ENCODE peak calls at places on chromosomes 16 and 17, in five cellular contexts. I, G, K, O and X are unnamed samples.

GRCh38 chr16:14669776-14670175 is 24.3 kb downstream of the PLA2G10 start:
- DNase-seq in I (peak; percentile 38), G (no peak), K (no peak), O (peak; percentile 27), X (no peak)

GRCh38 chr16:25217119-25217511 is 368 bp downstream of the AQP8 start:
- DNase-seq in I (no peak), G (no peak), K (no peak), O (peak; percentile 14), X (no peak)

GRCh38 chr17:20966869-20967268 is 75.9 kb downstream of the USP22 start:
- DNase-seq in I (no peak), G (no peak), K (no peak), O (no peak), X (no peak)

GRCh38 chr17:52885882-52886281 is 727.4 kb upstream of the CA10 start:
- DNase-seq in I (no peak), G (no peak), K (no peak), O (no peak), X (no peak)

GRCh38 chr16:89176717-89177116 is 5.2 kb downstream of the CDH15 start:
- DNase-seq in I (no peak), G (no peak), K (no peak), O (no peak), X (no peak)

GRCh38 chr17:27535178-27535928 is 79.1 kb downstream of the KSR1 start:
- DNase-seq in I (peak; percentile 15), G (no peak), K (no peak), O (no peak), X (no peak)

GRCh38 chr17:2449486-2449885 is 48.6 kb upstream of the MNT start:
- DNase-seq in I (no peak), G (no peak), K (no peak), O (no peak), X (no peak)

GRCh38 chr17:61235821-61236197 is 163.8 kb upstream of the TBX2 start:
- DNase-seq in I (no peak), G (no peak), K (peak; percentile 59), O (no peak), X (no peak)

GRCh38 chr17:82380860-82381702 is 9.5 kb downstream of the UTS2R start:
- DNase-seq in I (no peak), G (no peak), K (no peak), O (no peak), X (no peak)

GRCh38 chr17:50168319-50168718 is 2.5 kb downstream of the SGCA start:
- DNase-seq in I (no peak), G (no peak), K (no peak), O (no peak), X (no peak)

GRCh38 chr16:11670171-11671131 is 2.2 kb downstream of the SNN start:
- DNase-seq in I (peak; percentile 44), G (peak; percentile 28), K (no peak), O (peak; percentile 66), X (no peak)

GRCh38 chr16:526181-527014 is 1.1 kb upstream of the CAPN15 start:
- DNase-seq in I (peak; percentile 62), G (peak; percentile 48), K (peak; percentile 37), O (peak; percentile 88), X (peak; percentile 56)

GRCh38 chr16:83060-83603 is 5.1 kb downstream of the MPG start:
- DNase-seq in I (no peak), G (no peak), K (no peak), O (no peak), X (no peak)

GRCh38 chr17:18257747-18258355 is 687 bp downstream of the FLII start:
- DNase-seq in I (peak; percentile 68), G (peak; percentile 53), K (peak; percentile 76), O (peak; percentile 93), X (peak; percentile 81)

GRCh38 chr17:42309142-42309541 is 20.8 kb downstream of the STAT5A start:
- DNase-seq in I (no peak), G (no peak), K (no peak), O (no peak), X (no peak)

GRCh38 chr16:85903576-85903975 is 4.6 kb downstream of the IRF8 start:
- DNase-seq in I (no peak), G (no peak), K (no peak), O (no peak), X (no peak)

GRCh38 chr17:79230576-79230975 is 156.0 kb downstream of the ENGASE start:
- DNase-seq in I (no peak), G (no peak), K (no peak), O (no peak), X (no peak)

GRCh38 chr16:88758227-88758943 is 26.6 kb downstream of the PIEZO1 start:
- DNase-seq in I (no peak), G (no peak), K (no peak), O (no peak), X (no peak)

GRCh38 chr16:10013364-10013763 is 168.9 kb downstream of the GRIN2A start:
- DNase-seq in I (no peak), G (no peak), K (no peak), O (peak; percentile 29), X (no peak)

GRCh38 chr17:16106161-16106891 is 106.7 kb downstream of the TTC19 start:
- DNase-seq in I (no peak), G (no peak), K (peak; percentile 73), O (no peak), X (no peak)

GRCh38 chr17:8746501-8747236 is 2.0 kb upstream of the CCDC42 start:
- DNase-seq in I (no peak), G (no peak), K (no peak), O (peak; percentile 73), X (no peak)

GRCh38 chr17:46732754-46733398 is 85.6 kb downstream of the WNT3 start:
- DNase-seq in I (no peak), G (no peak), K (no peak), O (peak; percentile 65), X (no peak)

GRCh38 chr16:19323596-19323995 is 38.1 kb downstream of the CLEC19A start:
- DNase-seq in I (no peak), G (no peak), K (no peak), O (no peak), X (no peak)

GRCh38 chr16:56258508-56259424 is 67.5 kb downstream of the GNAO1 start:
- DNase-seq in I (no peak), G (peak; percentile 63), K (no peak), O (no peak), X (no peak)

GRCh38 chr16:67857547-67858233 is 10.2 kb upstream of the CENPT start:
- DNase-seq in I (no peak), G (no peak), K (peak; percentile 98), O (peak; percentile 78), X (peak; percentile 61)